ENCODE peak calls at places on chromosomes 16 and 17, in eight cellular contexts. R, A, E, O, P, Z, T and H are unnamed samples.
A peak's percentile ranks its signal among the peaks of the same experiment; 100 is the strongest.

GRCh38 chr16:59047114-59047513 is 313.0 kb upstream of the GOT2 start:
- DNase-seq in Z (no peak), E (no peak), A (no peak), T (no peak), O (no peak), P (no peak), R (no peak), H (no peak)

GRCh38 chr16:58661199-58661830 is 23.3 kb downstream of the SLC38A7 start:
- DNase-seq in E (peak; percentile 84), R (peak; percentile 19), T (peak; percentile 70), A (peak; percentile 88), O (no peak), P (peak; percentile 61), Z (peak; percentile 49), H (no peak)

GRCh38 chr17:49554694-49555494 is 20.8 kb upstream of the NXPH3 start:
- DNase-seq in R (no peak), Z (no peak), T (no peak), O (no peak), A (no peak), E (no peak), P (no peak), H (no peak)

GRCh38 chr16:57483725-57484514 is 2.4 kb downstream of the DOK4 start:
- DNase-seq in E (no peak), Z (no peak), O (no peak), P (peak; percentile 32), R (no peak), T (no peak), A (no peak), H (no peak)

GRCh38 chr17:8345951-8346665 is 6.5 kb downstream of the ODF4 start:
- DNase-seq in T (no peak), P (no peak), R (no peak), E (peak; percentile 30), A (no peak), O (no peak), Z (no peak), H (no peak)

GRCh38 chr16:82010649-82011048 is 621 bp downstream of the SDR42E1 start:
- DNase-seq in A (no peak), E (no peak), Z (no peak), T (no peak), O (no peak), P (no peak), R (no peak), H (no peak)

GRCh38 chr17:11852911-11853310 is 144.4 kb downstream of the ZNF18 start:
- DNase-seq in A (no peak), T (no peak), P (no peak), R (no peak), E (no peak), O (no peak), Z (no peak), H (no peak)

GRCh38 chr16:78984324-78984723 is 616.2 kb downstream of the MAF start:
- DNase-seq in T (no peak), A (no peak), R (no peak), Z (no peak), E (peak; percentile 20), O (no peak), P (no peak), H (no peak)

GRCh38 chr16:17360810-17361209 is 110.0 kb downstream of the XYLT1 start:
- DNase-seq in E (no peak), R (no peak), A (no peak), T (no peak), Z (no peak), P (no peak), O (no peak), H (no peak)

GRCh38 chr17:35256629-35257028 is 13.8 kb downstream of the SLFN5 start:
- DNase-seq in O (no peak), T (no peak), R (no peak), P (peak; percentile 29), A (no peak), Z (no peak), E (no peak), H (no peak)

GRCh38 chr16:67663151-67663876 is 2.6 kb downstream of the PARD6A start:
- DNase-seq in E (no peak), O (no peak), P (peak; percentile 61), Z (no peak), A (no peak), R (no peak), T (no peak), H (peak; percentile 82)

GRCh38 chr17:10600551-10600950 is 51.1 kb upstream of the MYH2 start:
- DNase-seq in P (no peak), O (no peak), R (no peak), Z (no peak), E (no peak), T (no peak), A (peak; percentile 74), H (no peak)

GRCh38 chr16:49701867-49702494 is 153.9 kb downstream of the ZNF423 start:
- DNase-seq in T (no peak), O (no peak), A (peak; percentile 93), E (no peak), P (peak; percentile 21), Z (peak; percentile 53), R (no peak), H (no peak)

GRCh38 chr17:76382305-76382802 is 2.1 kb upstream of the SPHK1 start:
- DNase-seq in O (no peak), R (no peak), Z (no peak), T (no peak), E (peak; percentile 49), P (peak; percentile 74), A (peak; percentile 77), H (no peak)

DNA sequence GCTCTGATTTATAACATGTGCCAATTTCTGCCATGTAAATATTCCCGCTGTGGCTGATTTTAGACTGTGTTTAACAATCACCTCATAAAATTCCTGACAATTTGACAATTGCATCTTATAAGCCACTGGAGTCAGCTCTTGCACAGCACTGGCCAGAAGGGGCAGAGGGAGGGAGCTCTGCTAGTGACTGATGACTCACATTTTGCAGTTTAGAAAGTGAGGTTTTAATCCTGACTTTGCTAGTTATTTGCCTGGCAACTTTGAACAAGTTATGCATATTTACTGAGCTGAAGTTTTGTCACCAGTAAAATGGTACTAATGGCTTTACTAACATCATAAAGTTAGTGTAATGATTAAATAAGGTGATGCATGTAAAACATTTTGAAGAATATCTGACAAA is 452.3 kb downstream of the CNTNAP4 start:
- DNase-seq in R (no peak), E (peak; percentile 7), O (no peak), Z (no peak), P (no peak), T (no peak), A (no peak), H (no peak)
- TF ChIP-seq CTCF in R (no peak), E (no peak), O (no peak), Z (no peak), P (no peak), T (no peak), A (no peak), H (no peak)

GRCh38 chr17:79659376-79659775 is 48.5 kb upstream of the RBFOX3 start:
- DNase-seq in E (no peak), P (no peak), T (no peak), R (no peak), A (no peak), O (no peak), Z (no peak), H (no peak)

GRCh38 chr17:79661292-79662041 is 50.6 kb upstream of the RBFOX3 start:
- DNase-seq in P (no peak), R (no peak), A (no peak), O (no peak), E (no peak), Z (no peak), T (no peak), H (peak; percentile 8)

GRCh38 chr17:79657036-79657435 is 46.2 kb upstream of the RBFOX3 start:
- DNase-seq in A (no peak), T (no peak), P (no peak), Z (no peak), O (no peak), R (no peak), E (no peak), H (no peak)

GRCh38 chr17:79657861-79658810 is 47.3 kb upstream of the RBFOX3 start:
- DNase-seq in A (no peak), Z (no peak), P (no peak), R (no peak), O (peak; percentile 21), T (no peak), E (no peak), H (no peak)

GRCh38 chr17:79658811-79659207 is 48.0 kb upstream of the RBFOX3 start:
- DNase-seq in T (peak; percentile 11), A (peak; percentile 25), Z (no peak), R (no peak), E (peak; percentile 4), O (peak; percentile 44), P (peak; percentile 28), H (no peak)
- TF ChIP-seq CTCF in T (peak; percentile 68), A (peak; percentile 45), Z (peak; percentile 38), R (peak; percentile 57), E (peak; percentile 43), O (no peak), P (no peak), H (peak; percentile 25)

GRCh38 chr17:18938692-18939023 is 13.3 kb upstream of the SLC5A10 start:
- DNase-seq in E (no peak), A (no peak), P (no peak), T (no peak), Z (no peak), O (no peak), R (no peak), H (no peak)
- TF ChIP-seq CTCF in E (no peak), A (no peak), P (no peak), T (no peak), Z (no peak), O (no peak), R (no peak), H (no peak)

GRCh38 chr16:51374346-51374745 is 223.3 kb upstream of the SALL1 start:
- DNase-seq in R (no peak), Z (no peak), E (peak; percentile 22), A (peak; percentile 60), O (no peak), P (no peak), T (peak; percentile 73), H (no peak)
- TF ChIP-seq CTCF in R (no peak), Z (no peak), E (no peak), A (no peak), O (no peak), P (no peak), T (no peak), H (no peak)

DNA sequence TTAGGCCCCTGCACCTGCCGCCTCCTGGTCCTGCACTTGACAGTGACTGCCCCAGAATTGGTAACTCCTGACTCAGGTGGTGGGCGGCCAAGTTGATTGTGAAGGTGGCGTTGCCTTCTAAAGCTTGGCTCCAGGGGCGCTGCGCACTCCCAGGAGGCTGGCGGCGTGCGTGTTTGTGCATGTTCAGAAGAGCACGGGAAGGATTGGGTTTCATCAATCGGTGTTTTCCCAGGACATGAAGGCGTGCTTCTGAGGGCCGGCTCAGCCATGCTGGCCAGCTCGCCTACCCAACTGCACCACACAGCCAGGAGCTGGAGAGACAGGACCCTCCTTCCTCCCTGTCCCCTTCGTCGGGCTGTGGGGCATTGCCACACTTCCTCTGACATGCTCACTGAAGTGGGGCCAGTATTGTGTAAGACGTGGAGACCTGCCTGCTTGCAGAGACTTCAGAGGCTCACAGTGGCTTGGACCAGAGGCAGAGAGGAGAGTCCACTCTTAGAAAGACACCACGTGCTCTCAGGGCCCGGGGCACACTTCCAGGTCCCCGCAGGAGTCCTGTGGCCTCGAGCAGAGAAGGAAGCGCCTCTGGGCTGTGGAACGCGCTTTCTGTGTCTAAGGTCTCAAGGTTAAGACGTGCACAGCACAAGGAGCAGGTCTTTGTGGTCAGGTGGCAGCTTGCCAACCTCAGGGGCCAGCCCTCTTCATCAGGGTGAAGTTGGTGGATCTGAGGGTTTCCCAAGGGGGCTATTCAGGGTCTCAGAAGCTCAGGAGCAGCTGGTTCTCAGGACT is 2.8 kb downstream of the RAB40C start:
- DNase-seq in R (no peak), P (peak; percentile 79), A (peak; percentile 44), Z (no peak), T (no peak), O (no peak), E (peak; percentile 95), H (peak; percentile 86)
- TF ChIP-seq CTCF in R (no peak), P (no peak), A (no peak), Z (no peak), T (no peak), O (no peak), E (peak; percentile 90), H (no peak)

GRCh38 chr17:78697122-78697845 is 84.8 kb downstream of the CYTH1 start:
- DNase-seq in O (no peak), Z (no peak), R (no peak), E (no peak), P (no peak), T (no peak), A (peak; percentile 32), H (no peak)
- TF ChIP-seq CTCF in O (no peak), Z (no peak), R (no peak), E (no peak), P (no peak), T (no peak), A (no peak), H (no peak)